ENCODE peak calls at places on chromosomes 4 and X, in six cellular contexts. F, H, I, K, M and L are unnamed samples.

GRCh38 chrX:17621566-17622270 is 115.6 kb upstream of the SCML1 start:
- DNase-seq in F (no peak), K (no peak), M (no peak), H (no peak), I (no peak), L (no peak)

GRCh38 chr4:112327950-112328349 is 30.8 kb downstream of the ALPK1 start:
- DNase-seq in I (no peak), H (no peak), K (no peak), F (no peak), M (peak; percentile 63), L (peak; percentile 43)

GRCh38 chrX:42869659-42870476 is 91.9 kb upstream of the PPP1R2C start:
- DNase-seq in F (no peak), I (no peak), M (no peak), K (no peak), H (no peak), L (no peak)

GRCh38 chrX:9324676-9325075 is 140.2 kb upstream of the TBL1X start:
- DNase-seq in H (no peak), I (no peak), M (no peak), K (no peak), F (no peak), L (no peak)

GRCh38 chr4:154478547-154478946 is 13.1 kb downstream of the DCHS2 start:
- DNase-seq in M (no peak), F (no peak), K (no peak), I (no peak), H (no peak), L (no peak)

GRCh38 chr4:75634951-75635350 is 4.6 kb upstream of the CDKL2 start:
- DNase-seq in F (no peak), K (no peak), I (no peak), M (no peak), H (no peak), L (no peak)

GRCh38 chr4:1072830-1073446 is 40.4 kb downstream of the RNF212 start:
- DNase-seq in M (peak; percentile 65), F (peak; percentile 80), K (peak; percentile 39), I (peak; percentile 81), H (peak; percentile 78), L (peak; percentile 57)

GRCh38 chrX:11533211-11533651 is 132.5 kb downstream of the ARHGAP6 start:
- DNase-seq in I (no peak), K (no peak), H (no peak), F (no peak), M (peak; percentile 46), L (peak; percentile 71)

GRCh38 chrX:150887906-150888465 is 10.5 kb downstream of the CD99L2 start:
- DNase-seq in H (no peak), I (no peak), F (no peak), K (no peak), M (no peak), L (no peak)

GRCh38 chr4:81470456-81471327 is 1.0 kb downstream of the RASGEF1B start:
- DNase-seq in F (peak; percentile 53), K (no peak), H (peak; percentile 14), M (peak; percentile 54), I (peak; percentile 64), L (peak; percentile 58)

GRCh38 chr4:1989533-1990347 is 19.0 kb downstream of the NELFA start:
- DNase-seq in F (no peak), H (no peak), M (no peak), I (no peak), K (no peak), L (no peak)

GRCh38 chrX:15244421-15244820 is 25.5 kb downstream of the ASB9 start:
- DNase-seq in F (no peak), K (no peak), M (no peak), H (no peak), I (no peak), L (no peak)

GRCh38 chr4:117491531-117491930 is 406.2 kb upstream of the TRAM1L1 start:
- DNase-seq in H (no peak), M (no peak), F (no peak), K (no peak), I (no peak), L (no peak)

GRCh38 chr4:83067058-83067639 is 32.2 kb downstream of the COPS4 start:
- DNase-seq in M (no peak), I (no peak), F (peak; percentile 28), K (no peak), H (no peak), L (no peak)

GRCh38 chr4:151806511-151806927 is 45.7 kb upstream of the GATB start:
- DNase-seq in K (no peak), M (no peak), I (no peak), H (no peak), F (no peak), L (peak; percentile 84)

GRCh38 chr4:13396161-13396560 is 88.0 kb downstream of the RAB28 start:
- DNase-seq in I (no peak), H (no peak), K (no peak), F (no peak), M (no peak), L (no peak)

GRCh38 chr4:67700119-67700873 is 659 bp downstream of the UBA6 start:
- DNase-seq in I (no peak), F (peak; percentile 19), K (no peak), M (no peak), H (no peak), L (no peak)

GRCh38 chrX:23515028-23515427 is 152.3 kb upstream of the PRDX4 start:
- DNase-seq in K (no peak), M (no peak), H (no peak), F (no peak), I (no peak), L (no peak)

GRCh38 chrX:115360220-115360781 is 70.8 kb downstream of the LUZP4 start:
- DNase-seq in H (no peak), F (no peak), I (no peak), K (no peak), M (no peak), L (peak; percentile 60)

GRCh38 chr4:113169368-113169767 is 119.9 kb downstream of the ANK2 start:
- DNase-seq in K (no peak), H (no peak), M (peak; percentile 56), I (no peak), F (peak; percentile 69), L (no peak)

GRCh38 chr4:140286503-140286902 is 86.9 kb upstream of the SCOC start:
- DNase-seq in F (peak; percentile 33), M (no peak), H (no peak), K (peak; percentile 36), I (no peak), L (no peak)

GRCh38 chr4:11424000-11424399 is 4.7 kb downstream of the HS3ST1 start:
- DNase-seq in I (no peak), H (no peak), K (no peak), M (peak; percentile 74), F (no peak), L (peak; percentile 75)

GRCh38 chrX:50430917-50431316 is 39.7 kb downstream of the DGKK start:
- DNase-seq in H (no peak), F (peak; percentile 1), I (no peak), M (no peak), K (no peak), L (no peak)

GRCh38 chr4:176799653-176800052 is 6.9 kb upstream of the VEGFC start:
- DNase-seq in K (no peak), M (no peak), H (no peak), I (no peak), F (no peak), L (no peak)

GRCh38 chrX:148500428-148501120 is at the start of gene AFF2:
- DNase-seq in F (peak; percentile 36), I (no peak), K (peak; percentile 19), M (peak; percentile 81), H (peak; percentile 17), L (peak; percentile 52)

GRCh38 chr4:136920092-136920491 is 612.2 kb downstream of the PCDH18 start:
- DNase-seq in I (no peak), M (no peak), H (no peak), K (no peak), F (no peak), L (no peak)

GRCh38 chrX:136204571-136204970 is 46.6 kb downstream of the MAP7D3 start:
- DNase-seq in M (peak; percentile 3), I (peak; percentile 62), F (peak; percentile 21), H (no peak), K (peak; percentile 36), L (no peak)

GRCh38 chrX:136201601-136202000 is 49.6 kb downstream of the MAP7D3 start:
- DNase-seq in I (no peak), F (no peak), K (no peak), H (no peak), M (no peak), L (no peak)

GRCh38 chrX:136203438-136203837 is 47.8 kb downstream of the MAP7D3 start:
- DNase-seq in F (no peak), I (no peak), H (no peak), K (no peak), M (no peak), L (no peak)

GRCh38 chrX:136200466-136200865 is 50.7 kb downstream of the MAP7D3 start:
- DNase-seq in I (no peak), H (no peak), M (peak; percentile 23), K (no peak), F (no peak), L (peak; percentile 36)

DNA sequence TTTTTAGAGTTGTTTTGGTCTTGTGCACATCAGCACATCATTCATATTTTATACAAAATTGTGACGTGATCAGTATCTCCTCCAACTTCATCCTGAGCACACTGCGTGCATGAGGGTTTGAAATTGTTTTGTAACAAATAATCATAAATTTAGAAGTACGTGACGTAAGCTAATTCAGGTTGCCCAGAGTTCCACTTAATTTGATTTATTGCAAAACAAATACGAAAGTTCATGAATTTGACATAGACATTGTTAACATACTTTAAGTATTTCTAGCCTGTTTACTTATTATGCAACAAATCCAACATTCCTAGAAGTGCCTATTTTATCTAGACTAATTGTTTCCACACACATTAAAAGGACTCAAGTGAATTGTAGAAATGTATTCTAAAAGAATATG is 48.3 kb downstream of the MAP7D3 start:
- DNase-seq in F (no peak), M (no peak), K (no peak), I (no peak), H (no peak), L (no peak)
- H3K4me3 ChIP-seq in F (no peak overlapping the region), M (no peak overlapping the region), K (peak overlapping the region; percentile 74), I (no peak overlapping the region), H (no peak overlapping the region), L (no peak overlapping the region)

DNA sequence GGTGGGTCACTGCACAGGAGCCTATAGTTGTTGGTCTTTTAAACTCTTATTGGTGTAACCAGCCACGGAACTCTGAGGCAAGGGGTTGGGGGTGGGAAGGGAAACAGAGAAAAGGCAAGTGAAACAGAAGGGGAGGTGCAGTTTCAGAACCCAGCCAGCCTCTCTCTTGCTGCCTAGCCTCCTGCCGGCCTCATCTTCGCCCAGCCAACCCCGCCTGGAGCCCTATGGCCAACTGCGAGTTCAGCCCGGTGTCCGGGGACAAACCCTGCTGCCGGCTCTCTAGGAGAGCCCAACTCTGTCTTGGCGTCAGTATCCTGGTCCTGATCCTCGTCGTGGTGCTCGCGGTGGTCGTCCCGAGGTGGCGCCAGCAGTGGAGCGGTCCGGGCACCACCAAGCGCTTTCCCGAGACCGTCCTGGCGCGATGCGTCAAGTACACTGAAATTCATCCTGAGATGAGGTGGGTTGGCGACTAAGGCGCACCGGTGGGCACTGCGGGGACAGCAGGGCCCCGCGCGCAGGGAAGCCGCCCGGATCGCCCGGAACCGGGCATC is at the start of gene CD38:
- DNase-seq in F (peak; percentile 13), K (peak; percentile 33), I (peak; percentile 68), H (no peak), M (peak; percentile 55), L (peak; percentile 20)
- TF ChIP-seq CTCF in F (no peak), K (no peak), I (no peak), H (no peak), M (no peak), L (no peak)

GRCh38 chr4:76960014-76960413 is 10.5 kb downstream of the SEPTIN11 start:
- DNase-seq in F (no peak), M (no peak), H (no peak), I (no peak), K (no peak), L (no peak)
- H3K4me1 ChIP-seq in F (peaks cover 3% of the 10 kb centered on the region), M (peaks cover 3% of the 10 kb centered on the region), H (peaks cover 30% of the 10 kb centered on the region), I (peaks cover 14% of the 10 kb centered on the region), K (peaks cover 7% of the 10 kb centered on the region), L (no peaks in the 10 kb centered on the region)

GRCh38 chr4:107035711-107036601 is at the start of gene DKK2:
- DNase-seq in F (peak; percentile 8), M (peak; percentile 66), I (peak; percentile 10), H (peak; percentile 12), K (peak; percentile 27), L (peak; percentile 33)
- H3K4me3 ChIP-seq in F (no peak within 1 kb of the TSS), M (peak within 1 kb of the TSS; percentile 51), I (peak within 1 kb of the TSS; percentile 19), H (peak within 1 kb of the TSS; percentile 8), K (peak within 1 kb of the TSS; percentile 58), L (peak within 1 kb of the TSS; percentile 30)